ENCODE peak calls at places on chromosomes 6 and 20, in eight cellular contexts. G, A, K, B, M, W, I and Y are unnamed samples.

GRCh38 chr6:165701564-165702354 is 38.7 kb upstream of the PDE10A start:
- DNase-seq in G (no peak), A (no peak), K (no peak), B (no peak), M (no peak), W (no peak), I (no peak), Y (no peak)

GRCh38 chr20:41617059-41617921 is 887 bp downstream of the CHD6 start:
- DNase-seq in G (peak), A (no peak), K (peak), B (peak), M (no peak), W (no peak), I (no peak), Y (peak)

GRCh38 chr20:58048096-58048702 is 180.3 kb downstream of the ANKRD60 start:
- DNase-seq in G (peak), A (no peak), K (peak), B (no peak), M (peak), W (no peak), I (no peak), Y (peak)

GRCh38 chr6:78700997-78701396 is 166.4 kb upstream of the IRAK1BP1 start:
- DNase-seq in G (peak), A (no peak), K (peak), B (no peak), M (no peak), W (no peak), I (no peak), Y (no peak)

GRCh38 chr20:63536241-63536977 is 767 bp downstream of the PTK6 start:
- DNase-seq in G (peak), A (no peak), K (peak), B (no peak), M (no peak), W (no peak), I (no peak), Y (no peak)

GRCh38 chr6:21816231-21816630 is 222.7 kb downstream of the SOX4 start:
- DNase-seq in G (no peak), A (no peak), K (no peak), B (no peak), M (no peak), W (no peak), I (no peak), Y (no peak)

GRCh38 chr20:10119336-10119735 is 84.5 kb downstream of the ANKEF1 start:
- DNase-seq in G (no peak), A (no peak), K (no peak), B (no peak), M (no peak), W (no peak), I (no peak), Y (no peak)

GRCh38 chr20:53001502-53002301 is 29.5 kb downstream of the TSHZ2 start:
- DNase-seq in G (no peak), A (no peak), K (no peak), B (no peak), M (no peak), W (no peak), I (no peak), Y (no peak)

GRCh38 chr20:2820084-2820895 is 4.1 kb downstream of the TMEM239 start:
- DNase-seq in G (peak), A (peak), K (peak), B (no peak), M (no peak), W (no peak), I (no peak), Y (no peak)

GRCh38 chr6:1724124-1724523 is 114.4 kb downstream of the FOXC1 start:
- DNase-seq in G (no peak), A (no peak), K (no peak), B (no peak), M (peak), W (no peak), I (no peak), Y (no peak)

GRCh38 chr6:168088161-168089106 is 9.4 kb upstream of the FRMD1 start:
- DNase-seq in G (peak), A (no peak), K (peak), B (no peak), M (no peak), W (no peak), I (no peak), Y (peak)

GRCh38 chr6:38058022-38058421 is 238.5 kb downstream of the ZFAND3 start:
- DNase-seq in G (peak), A (no peak), K (peak), B (no peak), M (no peak), W (no peak), I (no peak), Y (no peak)

GRCh38 chr6:133568970-133569889 is 319.7 kb upstream of the TCF21 start:
- DNase-seq in G (peak), A (no peak), K (peak), B (no peak), M (no peak), W (peak), I (no peak), Y (no peak)

GRCh38 chr20:16709017-16709416 is 20.8 kb upstream of the SNRPB2 start:
- DNase-seq in G (no peak), A (no peak), K (no peak), B (peak), M (no peak), W (no peak), I (no peak), Y (no peak)

GRCh38 chr6:44059359-44060342 is 67.6 kb downstream of the MRPL14 start:
- DNase-seq in G (peak), A (no peak), K (peak), B (no peak), M (no peak), W (no peak), I (no peak), Y (no peak)

GRCh38 chr6:40477246-40478126 is 109.7 kb downstream of the LRFN2 start:
- DNase-seq in G (no peak), A (no peak), K (no peak), B (no peak), M (peak), W (no peak), I (no peak), Y (peak)

GRCh38 chr6:125539892-125540291 is 209.5 kb upstream of the HEY2 start:
- DNase-seq in G (no peak), A (no peak), K (no peak), B (no peak), M (no peak), W (no peak), I (no peak), Y (no peak)

GRCh38 chr6:30231067-30231466 is 17.9 kb upstream of the TRIM26 start:
- DNase-seq in G (no peak), A (no peak), K (no peak), B (no peak), M (no peak), W (no peak), I (no peak), Y (no peak)

GRCh38 chr6:140907235-140907634 is 1225.5 kb upstream of the GJE1 start:
- DNase-seq in G (no peak), A (no peak), K (no peak), B (no peak), M (no peak), W (no peak), I (no peak), Y (no peak)

GRCh38 chr6:83767033-83767432 is 58.1 kb upstream of the SNAP91 start:
- DNase-seq in G (no peak), A (no peak), K (no peak), B (no peak), M (no peak), W (no peak), I (no peak), Y (no peak)

GRCh38 chr6:143941852-143942627 is 66.0 kb downstream of the PLAGL1 start:
- DNase-seq in G (peak), A (no peak), K (peak), B (peak), M (peak), W (no peak), I (no peak), Y (peak)

GRCh38 chr6:38517005-38517404 is 122.7 kb downstream of the BTBD9 start:
- DNase-seq in G (no peak), A (no peak), K (no peak), B (no peak), M (no peak), W (no peak), I (no peak), Y (no peak)

GRCh38 chr6:31395832-31396231 is 7.6 kb upstream of the MICA start:
- DNase-seq in G (no peak), A (no peak), K (no peak), B (no peak), M (no peak), W (no peak), I (no peak), Y (no peak)

GRCh38 chr20:25148982-25149846 is 46.3 kb upstream of the ENTPD6 start:
- DNase-seq in G (no peak), A (no peak), K (no peak), B (no peak), M (no peak), W (no peak), I (no peak), Y (no peak)

GRCh38 chr6:11979866-11980265 is 32.2 kb upstream of the HIVEP1 start:
- DNase-seq in G (no peak), A (no peak), K (no peak), B (no peak), M (no peak), W (no peak), I (no peak), Y (no peak)

GRCh38 chr20:11917663-11918062 is at the start of gene BTBD3:
- DNase-seq in G (peak), A (no peak), K (peak), B (no peak), M (no peak), W (peak), I (no peak), Y (no peak)

GRCh38 chr20:3935956-3936340 is 46.8 kb downstream of the PANK2 start:
- DNase-seq in G (no peak), A (no peak), K (no peak), B (no peak), M (no peak), W (peak), I (no peak), Y (no peak)

GRCh38 chr20:42688576-42688975 is 501.1 kb downstream of the PTPRT start:
- DNase-seq in G (no peak), A (no peak), K (no peak), B (no peak), M (no peak), W (no peak), I (no peak), Y (peak)

GRCh38 chr6:85464260-85464644 is 14.4 kb downstream of the NT5E start:
- DNase-seq in G (peak), A (no peak), K (peak), B (no peak), M (no peak), W (no peak), I (no peak), Y (no peak)

GRCh38 chr6:22067127-22067526 is 229.7 kb downstream of the PRL start:
- DNase-seq in G (no peak), A (no peak), K (no peak), B (no peak), M (no peak), W (no peak), I (no peak), Y (no peak)

GRCh38 chr6:134310206-134310605 is 7.7 kb downstream of the SGK1 start:
- DNase-seq in G (peak), A (no peak), K (no peak), B (no peak), M (no peak), W (no peak), I (no peak), Y (no peak)

GRCh38 chr6:22145823-22146379 is 150.9 kb downstream of the PRL start:
- DNase-seq in G (peak), A (no peak), K (peak), B (peak), M (peak), W (no peak), I (no peak), Y (no peak)

GRCh38 chr6:56448056-56448455 is 194.6 kb downstream of the DST start:
- DNase-seq in G (no peak), A (no peak), K (no peak), B (no peak), M (no peak), W (no peak), I (no peak), Y (no peak)

GRCh38 chr6:46217671-46218131 is 46.9 kb upstream of the ENPP5 start:
- DNase-seq in G (no peak), A (no peak), K (no peak), B (no peak), M (no peak), W (no peak), I (no peak), Y (no peak)

GRCh38 chr6:79469381-79470246 is 67.6 kb downstream of the LCA5 start:
- DNase-seq in G (peak), A (no peak), K (no peak), B (no peak), M (no peak), W (no peak), I (no peak), Y (no peak)

GRCh38 chr6:112054520-112055160 is 736 bp downstream of the CCN6 start:
- DNase-seq in G (no peak), A (no peak), K (peak), B (no peak), M (no peak), W (no peak), I (no peak), Y (no peak)

GRCh38 chr6:135192256-135193174 is 11.4 kb downstream of the MYB start:
- DNase-seq in G (no peak), A (no peak), K (no peak), B (no peak), M (no peak), W (no peak), I (no peak), Y (no peak)

GRCh38 chr20:62661647-62662046 is 19.3 kb downstream of the SLCO4A1 start:
- DNase-seq in G (no peak), A (no peak), K (no peak), B (no peak), M (no peak), W (no peak), I (no peak), Y (no peak)

GRCh38 chr6:7684076-7684475 is 41.8 kb upstream of the BMP6 start:
- DNase-seq in G (no peak), A (no peak), K (no peak), B (no peak), M (no peak), W (no peak), I (no peak), Y (no peak)